ENCODE peak calls at places on chromosomes 12 and 14, in ten cellular contexts. F is globus pallidus; V is NCI-H510A; I is HuH-7; O is stimulated activated naive B cell treated with anti-CD40 and anti-IgM and Interleukin-4, amounts not matched to agents 10 μg/mL and 1 μg/mL and 100 μg/mL, for 72 hours; X is T-helper 1 cell; M is psoas muscle; H is Caki2; L is naive thymus-derived CD8-positive, alpha-beta T cell; K is hepatic stellate cell. C is an unnamed sample.

GRCh38 chr12:62215506-62215905 is 44.7 kb upstream of the USP15 start:
- DNase-seq in X (no peak), O (no peak), V (no peak), F (no peak), H (no peak), L (no peak), K (no peak), M (no peak), I (no peak), C (no peak)

GRCh38 chr14:96383445-96383844 is 8.5 kb upstream of the AK7 start:
- DNase-seq in H (no peak), M (no peak), K (no peak), O (no peak), V (no peak), L (no peak), F (no peak), X (no peak), I (no peak), C (no peak)

GRCh38 chr12:57583008-57583831 is 7.8 kb upstream of the PIP4K2C start:
- DNase-seq in F (peak), K (peak), H (peak), V (peak), M (no peak), O (peak), X (peak), L (peak), I (peak), C (peak)

GRCh38 chr14:75295491-75296338 is 17.1 kb downstream of the FOS start:
- DNase-seq in O (peak), V (peak), K (peak), L (peak), H (peak), X (peak), I (no peak), M (peak), F (peak), C (no peak)

GRCh38 chr12:124469193-124469888 is 98.1 kb downstream of the NCOR2 start:
- DNase-seq in K (no peak), V (no peak), F (no peak), L (no peak), M (no peak), O (no peak), H (no peak), I (no peak), X (no peak), C (no peak)

GRCh38 chr14:22520235-22520634 is 68.8 kb downstream of the DAD1 start:
- DNase-seq in V (no peak), F (no peak), H (no peak), L (no peak), X (no peak), I (no peak), K (peak), M (no peak), O (no peak), C (no peak)

GRCh38 chr14:89826581-89826980 is 127.9 kb downstream of the EFCAB11 start:
- DNase-seq in F (no peak), I (no peak), M (no peak), X (no peak), H (no peak), L (no peak), K (no peak), O (no peak), V (no peak), C (no peak)

GRCh38 chr12:62933871-62934798 is 815 bp downstream of the PPM1H start:
- DNase-seq in F (peak), V (peak), M (peak), H (peak), X (no peak), O (peak), I (peak), K (peak), L (no peak), C (no peak)

GRCh38 chr14:76752744-76753143 is 8.5 kb upstream of the VASH1 start:
- DNase-seq in K (no peak), F (peak), V (no peak), L (no peak), X (no peak), I (no peak), H (no peak), M (no peak), O (no peak), C (no peak)

GRCh38 chr12:116432321-116432750 is 126.8 kb upstream of the MAP1LC3B2 start:
- DNase-seq in F (no peak), M (no peak), X (no peak), H (no peak), K (no peak), O (no peak), L (no peak), I (no peak), V (no peak), C (no peak)

GRCh38 chr12:89733579-89734201 is 25.1 kb upstream of the ATP2B1 start:
- DNase-seq in K (peak), F (no peak), V (no peak), M (no peak), I (peak), X (no peak), L (peak), O (no peak), H (no peak), C (no peak)

GRCh38 chr14:50785506-50786063 is 45.4 kb downstream of the NIN start:
- DNase-seq in M (no peak), K (no peak), I (no peak), V (no peak), O (no peak), L (peak), X (no peak), F (no peak), H (no peak), C (no peak)

GRCh38 chr12:75814856-75815754 is 216.5 kb downstream of the PHLDA1 start:
- DNase-seq in M (no peak), L (no peak), H (peak), V (no peak), F (no peak), I (no peak), O (no peak), X (no peak), K (peak), C (no peak)

GRCh38 chr12:117360222-117360550 is 1.2 kb downstream of the NOS1 start:
- DNase-seq in M (peak), O (no peak), H (no peak), X (no peak), L (no peak), F (no peak), V (no peak), I (no peak), K (no peak), C (no peak)

GRCh38 chr12:93274937-93275336 is 102.8 kb upstream of the NUDT4 start:
- DNase-seq in F (no peak), I (no peak), O (no peak), H (no peak), K (no peak), X (no peak), L (no peak), M (no peak), V (no peak), C (no peak)

GRCh38 chr14:102883028-102883953 is 39.2 kb upstream of the AMN start:
- DNase-seq in X (no peak), I (no peak), O (no peak), F (no peak), H (no peak), V (no peak), M (no peak), K (no peak), L (no peak), C (no peak)

GRCh38 chr14:101292448-101292847 is 268.8 kb upstream of the DIO3 start:
- DNase-seq in H (no peak), X (no peak), O (no peak), V (no peak), M (no peak), L (no peak), K (no peak), F (no peak), I (no peak), C (no peak)

GRCh38 chr12:114405449-114406271 is at the start of gene TBX5:
- DNase-seq in V (peak), H (no peak), I (no peak), F (no peak), K (no peak), M (no peak), L (no peak), O (no peak), X (no peak), C (no peak)

GRCh38 chr12:57027805-57028153 is 11.4 kb upstream of the TAC3 start:
- DNase-seq in M (no peak), L (no peak), O (no peak), K (no peak), H (no peak), I (no peak), F (no peak), X (no peak), V (peak), C (no peak)

GRCh38 chr12:123905319-123905925 is 67.2 kb downstream of the CCDC92 start:
- DNase-seq in I (peak), F (peak), O (peak), H (peak), L (peak), V (peak), K (peak), M (no peak), X (peak), C (peak)

GRCh38 chr14:103033744-103034143 is 23.6 kb downstream of the CDC42BPB start:
- DNase-seq in V (no peak), I (peak), L (no peak), X (no peak), F (no peak), H (no peak), M (no peak), K (no peak), O (no peak), C (no peak)

C was measured in GM12878.